ENCODE peak calls at places on chromosomes 3 and 15, in eight cellular contexts. One of them, this sample, is unnamed.

GRCh38 chr3:197335428-197336132 is 37.2 kb upstream of the DLG1 start:
- DNase-seq in fibroblast of mammary gland: no peak
- DNase-seq in WTC11: no peak
- DNase-seq in tibial artery: no peak
- DNase-seq in chondrocyte: no peak
- DNase-seq in AG10803: no peak
- DNase-seq in testis: no peak
- DNase-seq in A673: no peak
- DNase-seq in this sample: peak

GRCh38 chr3:175346573-175347356 is 487.6 kb downstream of the NAALADL2 start:
- DNase-seq in WTC11: no peak
- DNase-seq in chondrocyte: peak
- DNase-seq in fibroblast of mammary gland: peak
- DNase-seq in tibial artery: peak
- DNase-seq in A673: peak
- DNase-seq in testis: peak
- DNase-seq in AG10803: peak
- DNase-seq in this sample: no peak

GRCh38 chr15:62601779-62602540 is 436.9 kb upstream of the C2CD4B start:
- DNase-seq in WTC11: no peak
- DNase-seq in AG10803: peak
- DNase-seq in tibial artery: no peak
- DNase-seq in testis: no peak
- DNase-seq in chondrocyte: no peak
- DNase-seq in A673: no peak
- DNase-seq in fibroblast of mammary gland: peak
- DNase-seq in this sample: no peak

GRCh38 chr15:63832620-63833245 is 1.0 kb downstream of the HERC1 start:
- DNase-seq in WTC11: no peak
- DNase-seq in A673: no peak
- DNase-seq in AG10803: peak
- DNase-seq in chondrocyte: no peak
- DNase-seq in fibroblast of mammary gland: peak
- DNase-seq in tibial artery: no peak
- DNase-seq in testis: peak
- DNase-seq in this sample: no peak

GRCh38 chr3:181326637-181327223 is 337.2 kb upstream of the DNAJC19 start:
- DNase-seq in chondrocyte: no peak
- DNase-seq in fibroblast of mammary gland: peak
- DNase-seq in AG10803: peak
- DNase-seq in testis: peak
- DNase-seq in WTC11: no peak
- DNase-seq in tibial artery: no peak
- DNase-seq in A673: peak
- DNase-seq in this sample: no peak

GRCh38 chr15:48555244-48555804 is 90.2 kb downstream of the FBN1 start:
- DNase-seq in AG10803: peak
- DNase-seq in fibroblast of mammary gland: peak
- DNase-seq in tibial artery: no peak
- DNase-seq in A673: peak
- DNase-seq in chondrocyte: no peak
- DNase-seq in WTC11: no peak
- DNase-seq in testis: no peak
- DNase-seq in this sample: no peak

GRCh38 chr15:65069179-65069578 is 1.4 kb upstream of the RASL12 start:
- DNase-seq in fibroblast of mammary gland: peak
- DNase-seq in AG10803: peak
- DNase-seq in chondrocyte: no peak
- DNase-seq in A673: no peak
- DNase-seq in WTC11: no peak
- DNase-seq in testis: no peak
- DNase-seq in tibial artery: no peak
- DNase-seq in this sample: no peak

GRCh38 chr15:90002428-90002844 is 1.3 kb downstream of the ZNF710 start:
- DNase-seq in fibroblast of mammary gland: peak
- DNase-seq in WTC11: peak
- DNase-seq in chondrocyte: no peak
- DNase-seq in A673: peak
- DNase-seq in tibial artery: peak
- DNase-seq in testis: peak
- DNase-seq in AG10803: peak
- DNase-seq in this sample: peak

GRCh38 chr3:36790765-36791164 is 26.4 kb upstream of the DCLK3 start:
- DNase-seq in AG10803: no peak
- DNase-seq in testis: no peak
- DNase-seq in fibroblast of mammary gland: no peak
- DNase-seq in WTC11: no peak
- DNase-seq in tibial artery: no peak
- DNase-seq in A673: no peak
- DNase-seq in chondrocyte: no peak
- DNase-seq in this sample: no peak

GRCh38 chr3:39166932-39167532 is 13.6 kb upstream of the CSRNP1 start:
- DNase-seq in testis: no peak
- DNase-seq in chondrocyte: no peak
- DNase-seq in A673: peak
- DNase-seq in tibial artery: peak
- DNase-seq in AG10803: peak
- DNase-seq in WTC11: no peak
- DNase-seq in fibroblast of mammary gland: peak
- DNase-seq in this sample: no peak

GRCh38 chr3:65972765-65973164 is 66.0 kb downstream of the MAGI1 start:
- DNase-seq in AG10803: no peak
- DNase-seq in WTC11: no peak
- DNase-seq in testis: no peak
- DNase-seq in chondrocyte: no peak
- DNase-seq in A673: no peak
- DNase-seq in tibial artery: no peak
- DNase-seq in fibroblast of mammary gland: no peak
- DNase-seq in this sample: no peak
- TF ChIP-seq CTCF in AG10803: no peak
- TF ChIP-seq CTCF in WTC11: no peak
- TF ChIP-seq CTCF in testis: no peak
- TF ChIP-seq CTCF in chondrocyte: no peak
- TF ChIP-seq CTCF in A673: no peak
- TF ChIP-seq CTCF in tibial artery: no peak
- TF ChIP-seq CTCF in fibroblast of mammary gland: no peak
- TF ChIP-seq CTCF in this sample: no peak

GRCh38 chr15:91853968-91854943 is 748 bp downstream of the SLCO3A1 start:
- DNase-seq in fibroblast of mammary gland: peak
- DNase-seq in A673: peak
- DNase-seq in AG10803: peak
- DNase-seq in testis: peak
- DNase-seq in tibial artery: peak
- DNase-seq in chondrocyte: no peak
- DNase-seq in WTC11: peak
- DNase-seq in this sample: peak

GRCh38 chr15:91857772-91858171 is 4.3 kb downstream of the SLCO3A1 start:
- DNase-seq in WTC11: no peak
- DNase-seq in testis: no peak
- DNase-seq in chondrocyte: no peak
- DNase-seq in fibroblast of mammary gland: no peak
- DNase-seq in A673: no peak
- DNase-seq in tibial artery: no peak
- DNase-seq in AG10803: no peak
- DNase-seq in this sample: no peak

GRCh38 chr15:91855241-91855640 is 1.7 kb downstream of the SLCO3A1 start:
- DNase-seq in chondrocyte: no peak
- DNase-seq in tibial artery: no peak
- DNase-seq in fibroblast of mammary gland: no peak
- DNase-seq in WTC11: no peak
- DNase-seq in A673: no peak
- DNase-seq in testis: no peak
- DNase-seq in AG10803: no peak
- DNase-seq in this sample: no peak

GRCh38 chr15:91857224-91857585 is 3.7 kb downstream of the SLCO3A1 start:
- DNase-seq in fibroblast of mammary gland: no peak
- DNase-seq in tibial artery: no peak
- DNase-seq in testis: no peak
- DNase-seq in chondrocyte: no peak
- DNase-seq in WTC11: no peak
- DNase-seq in AG10803: no peak
- DNase-seq in A673: no peak
- DNase-seq in this sample: no peak

DNA sequence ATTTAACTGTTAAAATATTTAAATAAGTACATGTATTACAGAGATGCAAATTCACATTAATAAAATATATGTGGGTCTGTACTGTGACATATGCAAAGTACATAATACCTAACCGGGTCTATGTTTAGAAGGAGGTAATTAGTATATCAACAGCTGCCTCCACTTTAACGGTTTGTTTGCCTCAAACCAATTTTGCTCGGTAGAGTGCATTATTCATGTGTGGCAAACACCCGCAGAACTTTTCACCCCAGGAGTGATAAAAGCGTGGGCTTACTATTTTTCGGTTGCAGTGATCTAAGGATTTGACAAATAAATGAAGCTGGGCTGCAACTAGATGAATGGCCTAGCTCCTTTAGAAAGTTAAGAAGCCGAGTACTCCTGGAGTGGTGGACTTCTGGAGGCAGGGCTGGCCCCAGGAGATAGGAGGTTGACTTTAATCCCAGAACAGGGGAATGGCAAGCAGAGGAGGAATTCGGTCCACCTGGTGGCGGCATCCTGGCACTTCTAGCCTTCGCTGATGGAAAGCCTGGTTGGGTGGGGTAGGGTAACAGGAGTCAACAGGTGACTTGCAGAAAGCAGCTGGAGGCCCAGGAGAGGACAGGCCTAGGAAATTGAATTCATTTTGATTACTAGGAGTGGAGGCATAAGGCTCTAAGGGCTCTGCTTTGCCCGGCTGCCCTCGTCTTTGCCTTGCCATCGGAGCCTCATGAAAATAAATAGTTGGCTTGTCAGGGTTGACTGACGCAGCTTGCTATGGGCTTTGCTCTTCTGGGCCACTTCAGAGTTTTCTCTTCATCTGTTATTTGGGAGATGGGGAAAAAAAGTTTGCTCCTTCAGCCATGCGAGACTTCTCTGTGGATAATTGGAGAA is 2.4 kb downstream of the SLCO3A1 start:
- DNase-seq in testis: no peak
- DNase-seq in fibroblast of mammary gland: peak
- DNase-seq in chondrocyte: no peak
- DNase-seq in tibial artery: no peak
- DNase-seq in WTC11: peak
- DNase-seq in A673: peak
- DNase-seq in AG10803: no peak
- DNase-seq in this sample: peak
- TF ChIP-seq CTCF in testis: no peak
- TF ChIP-seq CTCF in fibroblast of mammary gland: peak
- TF ChIP-seq CTCF in chondrocyte: peak
- TF ChIP-seq CTCF in tibial artery: no peak
- TF ChIP-seq CTCF in WTC11: peak
- TF ChIP-seq CTCF in A673: peak
- TF ChIP-seq CTCF in AG10803: peak
- TF ChIP-seq CTCF in this sample: no peak

DNA sequence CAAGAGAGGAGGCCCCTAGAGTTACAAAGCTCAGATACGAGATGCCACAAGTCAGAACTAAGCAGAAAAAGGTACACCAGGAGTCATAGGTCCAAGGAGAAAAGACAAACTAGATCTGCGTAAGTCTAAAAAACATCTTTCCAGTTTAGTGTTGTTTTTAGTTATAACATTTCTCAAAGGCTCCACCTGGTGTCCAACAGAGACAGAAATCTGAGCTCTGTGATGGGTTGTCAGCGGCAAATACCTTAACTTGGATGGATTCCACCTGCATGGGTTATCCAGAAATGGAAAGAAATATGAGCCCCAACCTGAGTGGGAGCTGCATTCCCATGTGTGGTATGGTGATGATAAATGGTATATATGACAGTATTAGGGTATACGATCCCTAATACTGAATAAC is 238.6 kb upstream of the CHRM5 start:
- DNase-seq in AG10803: no peak
- DNase-seq in WTC11: no peak
- DNase-seq in fibroblast of mammary gland: peak
- DNase-seq in testis: no peak
- DNase-seq in chondrocyte: no peak
- DNase-seq in tibial artery: no peak
- DNase-seq in A673: no peak
- DNase-seq in this sample: no peak
- TF ChIP-seq CTCF in AG10803: no peak
- TF ChIP-seq CTCF in WTC11: no peak
- TF ChIP-seq CTCF in fibroblast of mammary gland: peak
- TF ChIP-seq CTCF in testis: no peak
- TF ChIP-seq CTCF in chondrocyte: peak
- TF ChIP-seq CTCF in tibial artery: no peak
- TF ChIP-seq CTCF in A673: peak
- TF ChIP-seq CTCF in this sample: no peak

GRCh38 chr15:75758071-75758872 is 45.6 kb upstream of the CSPG4 start:
- DNase-seq in chondrocyte: no peak
- DNase-seq in A673: peak
- DNase-seq in tibial artery: peak
- DNase-seq in fibroblast of mammary gland: peak
- DNase-seq in WTC11: peak
- DNase-seq in testis: peak
- DNase-seq in AG10803: peak
- DNase-seq in this sample: peak
- TF ChIP-seq CTCF in chondrocyte: peak
- TF ChIP-seq CTCF in A673: peak
- TF ChIP-seq CTCF in tibial artery: peak
- TF ChIP-seq CTCF in fibroblast of mammary gland: peak
- TF ChIP-seq CTCF in WTC11: no peak
- TF ChIP-seq CTCF in testis: no peak
- TF ChIP-seq CTCF in AG10803: peak
- TF ChIP-seq CTCF in this sample: no peak

GRCh38 chr15:86044981-86045380 is 34.7 kb upstream of the AGBL1 start:
- DNase-seq in tibial artery: no peak
- DNase-seq in testis: no peak
- DNase-seq in fibroblast of mammary gland: no peak
- DNase-seq in WTC11: no peak
- DNase-seq in chondrocyte: no peak
- DNase-seq in A673: no peak
- DNase-seq in AG10803: no peak
- DNase-seq in this sample: no peak
- TF ChIP-seq CTCF in tibial artery: no peak
- TF ChIP-seq CTCF in testis: no peak
- TF ChIP-seq CTCF in fibroblast of mammary gland: no peak
- TF ChIP-seq CTCF in WTC11: no peak
- TF ChIP-seq CTCF in chondrocyte: no peak
- TF ChIP-seq CTCF in A673: no peak
- TF ChIP-seq CTCF in AG10803: no peak
- TF ChIP-seq CTCF in this sample: no peak